ENCODE peak calls at places on chromosome 19, in nine cellular contexts. Z is iPS DF 6.9; J is stimulated activated CD8-positive, alpha-beta memory T cell treated with anti-CD3 and anti-CD28 coated beads, Interleukin-7, amount 100 ng/mL, for 48 hours; D is sciatic nerve; L is glutamatergic neuron; P is amniotic stem cell; T is kidney; G is HEK293T; B is left colon. F is an unnamed sample.

GRCh38 chr19:4369109-4369887 is 25.9 kb downstream of the MPND start:
- DNase-seq in D (no peak), B (peak), J (peak), L (no peak), P (no peak), Z (no peak), T (peak), G (no peak), F (no peak)

GRCh38 chr19:33684550-33685303 is 63.0 kb downstream of the CHST8 start:
- DNase-seq in B (no peak), Z (no peak), J (no peak), P (no peak), T (peak), D (no peak), L (peak), G (no peak), F (no peak)

GRCh38 chr19:12484011-12484370 is 625 bp downstream of the ZNF709 start:
- DNase-seq in G (peak), P (no peak), D (no peak), T (no peak), B (no peak), Z (no peak), L (no peak), J (no peak), F (no peak)

GRCh38 chr19:42606660-42607351 is 12.1 kb upstream of the CEACAM8 start:
- DNase-seq in T (peak), L (peak), B (peak), Z (peak), G (peak), J (peak), D (peak), P (no peak), F (no peak)

GRCh38 chr19:53881482-53882390 is at the start of gene PRKCG:
- DNase-seq in P (no peak), L (peak), D (peak), G (no peak), T (peak), Z (no peak), B (peak), J (no peak), F (no peak)

GRCh38 chr19:8323781-8324185 is 2.5 kb downstream of the RPS28 start:
- DNase-seq in Z (no peak), D (no peak), J (no peak), T (no peak), P (no peak), G (no peak), B (no peak), L (no peak), F (no peak)

GRCh38 chr19:16315825-16316505 is 8.7 kb upstream of the KLF2 start:
- DNase-seq in G (no peak), T (peak), B (no peak), L (no peak), Z (no peak), P (peak), J (no peak), D (no peak), F (peak)

GRCh38 chr19:40716031-40716654 is 543 bp downstream of the COQ8B start:
- DNase-seq in J (peak), D (no peak), P (peak), T (no peak), G (no peak), L (no peak), B (peak), Z (no peak), F (peak)

GRCh38 chr19:33193864-33194362 is at the start of gene LRP3:
- DNase-seq in Z (no peak), J (no peak), P (peak), D (no peak), G (peak), L (peak), B (peak), T (peak), F (no peak)

GRCh38 chr19:49833594-49833993 is 15.5 kb downstream of the MED25 start:
- DNase-seq in D (no peak), B (no peak), G (no peak), J (no peak), L (no peak), T (no peak), Z (no peak), P (no peak), F (no peak)

GRCh38 chr19:13012690-13013608 is 17.7 kb downstream of the NFIX start:
- DNase-seq in B (peak), Z (no peak), D (peak), P (no peak), T (peak), L (no peak), J (no peak), G (no peak), F (no peak)

GRCh38 chr19:45901912-45902650 is at the start of gene MYPOP:
- DNase-seq in G (no peak), T (no peak), Z (no peak), P (no peak), B (peak), L (no peak), J (no peak), D (no peak), F (no peak)

GRCh38 chr19:5934779-5935472 is 20.9 kb downstream of the CAPS start:
- DNase-seq in D (no peak), L (no peak), G (peak), J (no peak), Z (no peak), P (peak), T (no peak), B (no peak), F (no peak)

GRCh38 chr19:57363734-57364181 is 407 bp downstream of the TRAPPC2B start:
- DNase-seq in P (no peak), T (no peak), B (no peak), L (no peak), Z (no peak), D (no peak), G (peak), J (no peak), F (no peak)

GRCh38 chr19:507286-508203 is at the start of gene TPGS1:
- DNase-seq in P (peak), G (peak), J (peak), B (peak), L (peak), Z (no peak), T (peak), D (peak), F (peak)

GRCh38 chr19:48551437-48552302 is at the start of gene SULT2B1:
- DNase-seq in G (no peak), B (peak), Z (no peak), D (no peak), P (no peak), L (no peak), T (peak), J (no peak), F (no peak)